ENCODE peak calls at places on chromosome 15, in four cellular contexts. One of them, this sample, is unnamed.

GRCh38 chr15:40340038-40340739 is 550 bp downstream of the CCDC9B start:
- DNase-seq in KG1: no peak
- DNase-seq in AG09309: no peak
- DNase-seq in Right ventricle myocardium superior: peak; percentile 93
- DNase-seq in this sample: no peak

GRCh38 chr15:95262866-95263564 is 1031.7 kb downstream of the MCTP2 start:
- DNase-seq in KG1: no peak
- DNase-seq in AG09309: peak; percentile 72
- DNase-seq in Right ventricle myocardium superior: no peak
- DNase-seq in this sample: no peak

GRCh38 chr15:40357246-40357645 is 773 bp upstream of the DISP2 start:
- DNase-seq in KG1: no peak
- DNase-seq in AG09309: no peak
- DNase-seq in Right ventricle myocardium superior: no peak
- DNase-seq in this sample: no peak

GRCh38 chr15:100934166-100934565 is 15.0 kb downstream of the LRRK1 start:
- DNase-seq in KG1: no peak
- DNase-seq in AG09309: no peak
- DNase-seq in Right ventricle myocardium superior: no peak
- DNase-seq in this sample: no peak

GRCh38 chr15:99502182-99502581 is 63.6 kb upstream of the MEF2A start:
- DNase-seq in KG1: no peak
- DNase-seq in AG09309: no peak
- DNase-seq in Right ventricle myocardium superior: no peak
- DNase-seq in this sample: no peak

GRCh38 chr15:98983333-98983732 is 24.3 kb downstream of the PGPEP1L start:
- DNase-seq in KG1: no peak
- DNase-seq in AG09309: peak; percentile 57
- DNase-seq in Right ventricle myocardium superior: no peak
- DNase-seq in this sample: peak; percentile 78

GRCh38 chr15:40955141-40955903 is 2.1 kb downstream of the CHAC1 start:
- DNase-seq in KG1: no peak
- DNase-seq in AG09309: no peak
- DNase-seq in Right ventricle myocardium superior: peak; percentile 12
- DNase-seq in this sample: no peak

GRCh38 chr15:100765458-100766224 is 114.0 kb upstream of the ALDH1A3 start:
- DNase-seq in KG1: no peak
- DNase-seq in AG09309: no peak
- DNase-seq in Right ventricle myocardium superior: no peak
- DNase-seq in this sample: no peak

GRCh38 chr15:43920815-43921214 is 94.0 kb downstream of the WDR76 start:
- DNase-seq in KG1: no peak
- DNase-seq in AG09309: no peak
- DNase-seq in Right ventricle myocardium superior: no peak
- DNase-seq in this sample: peak; percentile 70